ENCODE peak calls at places on chromosomes 5 and 9, in four cellular contexts. V is A172, O is NCI-H460, X is SW480. M is an unnamed sample.

GRCh38 chr9:5326893-5327548 is 12.7 kb downstream of the RLN1 start:
- DNase-seq in X (no peak), O (peak; percentile 11), V (no peak), M (no peak)

GRCh38 chr5:981466-981865 is 27.1 kb upstream of the NKD2 start:
- DNase-seq in O (no peak), X (peak; percentile 97), V (no peak), M (no peak)

GRCh38 chr5:73654171-73654811 is 28.3 kb downstream of the ARHGEF28 start:
- DNase-seq in X (no peak), O (no peak), V (peak; percentile 79), M (no peak)

GRCh38 chr5:32044904-32045303 is 129.2 kb downstream of the GOLPH3 start:
- DNase-seq in V (peak; percentile 92), O (no peak), X (peak; percentile 14), M (no peak)

GRCh38 chr9:127942152-127943010 is 4.7 kb upstream of the DPM2 start:
- DNase-seq in O (no peak), V (peak; percentile 52), X (peak; percentile 48), M (peak; percentile 76)

GRCh38 chr5:180813418-180813817 is 10.8 kb upstream of the MGAT1 start:
- DNase-seq in O (no peak), X (peak; percentile 43), V (no peak), M (peak; percentile 47)

GRCh38 chr9:35698231-35698630 is 8.5 kb upstream of the TPM2 start:
- DNase-seq in X (no peak), V (no peak), O (no peak), M (no peak)

GRCh38 chr5:139395844-139396640 is 1.1 kb upstream of the PROB1 start:
- DNase-seq in X (peak; percentile 98), V (peak; percentile 39), O (no peak), M (no peak)

GRCh38 chr5:61614606-61615005 is 282.5 kb downstream of the ZSWIM6 start:
- DNase-seq in O (no peak), X (no peak), V (no peak), M (no peak)

GRCh38 chr5:147093138-147093537 is 141.7 kb upstream of the STK32A start:
- DNase-seq in O (no peak), X (no peak), V (no peak), M (no peak)

GRCh38 chr9:123299558-123300126 is 31.3 kb upstream of the STRBP start:
- DNase-seq in V (no peak), X (no peak), O (no peak), M (no peak)

GRCh38 chr5:99191181-99191775 is 262.5 kb upstream of the CHD1 start:
- DNase-seq in X (no peak), O (no peak), V (peak; percentile 93), M (no peak)

GRCh38 chr5:133709074-133709676 is 96.8 kb upstream of the FSTL4 start:
- DNase-seq in O (no peak), X (no peak), V (no peak), M (no peak)

GRCh38 chr5:149210229-149210628 is 61.4 kb upstream of the AFAP1L1 start:
- DNase-seq in V (peak; percentile 97), O (no peak), X (peak; percentile 99), M (no peak)

GRCh38 chr5:140041492-140042421 is 1.3 kb downstream of the NRG2 start:
- DNase-seq in X (peak; percentile 70), O (peak; percentile 77), V (peak; percentile 84), M (no peak)

GRCh38 chr5:166509085-166509484 is 1782.4 kb upstream of the WWC1 start:
- DNase-seq in O (peak; percentile 24), X (no peak), V (peak; percentile 42), M (peak; percentile 17)

GRCh38 chr5:80069918-80070318 is 34.8 kb downstream of the THBS4 start:
- DNase-seq in V (no peak), O (no peak), X (no peak), M (no peak)

GRCh38 chr5:172774561-172775271 is 3.7 kb upstream of the DUSP1 start:
- DNase-seq in O (no peak), X (no peak), V (no peak), M (no peak)

GRCh38 chr5:136162001-136162400 is 29.4 kb downstream of the SMAD5 start:
- DNase-seq in O (no peak), V (no peak), X (no peak), M (no peak)

GRCh38 chr9:72858089-72858912 is 94.6 kb downstream of the ALDH1A1 start:
- DNase-seq in V (peak; percentile 19), X (peak; percentile 6), O (peak; percentile 74), M (no peak)

GRCh38 chr5:166716856-166717492 is 1574.5 kb upstream of the WWC1 start:
- DNase-seq in X (peak; percentile 69), V (no peak), O (no peak), M (no peak)

GRCh38 chr5:73387630-73388370 is 60.8 kb downstream of the FOXD1 start:
- DNase-seq in V (peak; percentile 69), X (peak; percentile 75), O (no peak), M (peak; percentile 45)

GRCh38 chr5:122142480-122142879 is 13.1 kb downstream of the ZNF474 start:
- DNase-seq in V (peak; percentile 63), O (no peak), X (no peak), M (no peak)

GRCh38 chr9:124350485-124351263 is 64.6 kb downstream of the PSMB7 start:
- DNase-seq in X (no peak), O (no peak), V (no peak), M (no peak)

GRCh38 chr9:96585426-96585825 is 34.2 kb downstream of the CDC14B start:
- DNase-seq in X (no peak), O (no peak), V (no peak), M (no peak)

GRCh38 chr9:126471084-126471611 is 142.6 kb upstream of the LMX1B start:
- DNase-seq in X (no peak), O (no peak), V (no peak), M (peak; percentile 80)

GRCh38 chr9:125549465-125550215 is 157.4 kb downstream of the MAPKAP1 start:
- DNase-seq in X (no peak), O (no peak), V (no peak), M (no peak)

GRCh38 chr9:133286523-133286922 is 11.5 kb upstream of the ABO start:
- DNase-seq in V (peak; percentile 12), X (no peak), O (no peak), M (no peak)

GRCh38 chr9:114811969-114812636 is 6.3 kb upstream of the TNFSF15 start:
- DNase-seq in O (no peak), X (no peak), V (no peak), M (no peak)

GRCh38 chr9:126802343-126803059 is 2.3 kb upstream of the ZBTB43 start:
- DNase-seq in O (no peak), V (no peak), X (no peak), M (no peak)

GRCh38 chr9:134887219-134887618 is 6.6 kb downstream of the FCN2 start:
- DNase-seq in O (no peak), X (no peak), V (no peak), M (no peak)

GRCh38 chr5:80408475-80408875 is 611 bp downstream of the ZFYVE16 start:
- DNase-seq in V (peak; percentile 45), X (peak; percentile 69), O (peak; percentile 54), M (peak; percentile 51)

GRCh38 chr9:4397917-4398316 is 92.4 kb upstream of the SLC1A1 start:
- DNase-seq in O (no peak), X (no peak), V (no peak), M (no peak)

GRCh38 chr5:759781-760362 is 24.7 kb downstream of the ZDHHC11B start:
- DNase-seq in O (no peak), V (no peak), X (no peak), M (no peak)

GRCh38 chr5:145407300-145408047 is 427.7 kb downstream of the PRELID2 start:
- DNase-seq in X (no peak), V (no peak), O (no peak), M (no peak)

M was measured in NAMALWA.